ENCODE peak calls at places on chromosomes 6 and 20, in five cellular contexts. B is HL-60, C is lower lobe of right lung, D is AML-193, Q is IMR-90. Y is an unnamed sample.

GRCh38 chr20:62365814-62366369 is 1.2 kb downstream of the LAMA5 start:
- DNase-seq in D (no peak), B (no peak), C (peak; percentile 58), Q (no peak), Y (peak; percentile 50)

GRCh38 chr20:60011512-60012507 is 53.6 kb downstream of the CDH26 start:
- DNase-seq in D (no peak), Q (no peak), C (no peak), B (no peak), Y (peak; percentile 98)

GRCh38 chr6:97958143-97958542 is 675.1 kb upstream of the MMS22L start:
- DNase-seq in B (no peak), C (peak; percentile 28), Q (no peak), D (no peak), Y (no peak)

GRCh38 chr6:139402935-139403386 is 28.5 kb upstream of the CITED2 start:
- DNase-seq in D (no peak), B (no peak), Q (peak; percentile 93), C (no peak), Y (peak; percentile 87)

GRCh38 chr20:25310268-25310920 is 62.5 kb downstream of the PYGB start:
- DNase-seq in D (peak; percentile 49), B (peak; percentile 77), Q (peak; percentile 96), C (peak; percentile 58), Y (peak; percentile 96)

GRCh38 chr20:51985013-51985415 is 182.7 kb upstream of the SALL4 start:
- DNase-seq in D (no peak), B (no peak), C (no peak), Q (peak; percentile 96), Y (peak; percentile 72)

GRCh38 chr6:117918454-117918853 is 11.4 kb downstream of the SLC35F1 start:
- DNase-seq in D (no peak), C (no peak), Q (no peak), B (no peak), Y (no peak)

GRCh38 chr6:168452685-168453377 is 11.8 kb downstream of the SMOC2 start:
- DNase-seq in D (no peak), Q (no peak), C (no peak), B (no peak), Y (no peak)

GRCh38 chr6:139369568-139370046 is 4.8 kb downstream of the CITED2 start:
- DNase-seq in C (no peak), D (peak; percentile 95), B (peak; percentile 61), Q (peak; percentile 80), Y (peak; percentile 76)

GRCh38 chr6:4169028-4169789 is 33.8 kb upstream of the ECI2 start:
- DNase-seq in Q (peak; percentile 42), B (no peak), C (no peak), D (no peak), Y (no peak)

GRCh38 chr6:99330159-99330558 is 19.3 kb downstream of the FAXC start:
- DNase-seq in B (peak; percentile 62), Q (peak; percentile 79), D (peak; percentile 74), C (no peak), Y (peak; percentile 82)

GRCh38 chr20:49685809-49686208 is 27.9 kb downstream of the B4GALT5 start:
- DNase-seq in Q (peak; percentile 72), D (no peak), B (no peak), C (no peak), Y (peak; percentile 28)

GRCh38 chr6:69933239-69933638 is 66.9 kb downstream of the COL19A1 start:
- DNase-seq in Q (peak; percentile 4), C (no peak), D (no peak), B (no peak), Y (peak; percentile 18)

GRCh38 chr20:2865630-2866029 is 7.7 kb upstream of the PTPRA start:
- DNase-seq in Q (no peak), B (no peak), D (no peak), C (no peak), Y (no peak)

GRCh38 chr6:131629656-131630055 is 1.6 kb upstream of the MED23 start:
- DNase-seq in B (no peak), Q (no peak), D (no peak), C (no peak), Y (no peak)

GRCh38 chr6:104784884-104785283 is 74.8 kb downstream of the HACE1 start:
- DNase-seq in Q (peak; percentile 41), C (no peak), B (no peak), D (no peak), Y (peak; percentile 34)

GRCh38 chr20:1185781-1186334 is 1.1 kb upstream of the TMEM74B start:
- DNase-seq in B (peak; percentile 50), Q (peak; percentile 26), D (peak; percentile 6), C (peak; percentile 67), Y (peak; percentile 61)

GRCh38 chr6:14231546-14232280 is 114.1 kb downstream of the CD83 start:
- DNase-seq in D (no peak), Q (peak; percentile 46), B (no peak), C (no peak), Y (no peak)

GRCh38 chr20:38343107-38343797 is 3.0 kb upstream of the LBP start:
- DNase-seq in B (no peak), D (no peak), Q (peak; percentile 46), C (no peak), Y (no peak)

GRCh38 chr6:42745638-42746451 is at the start of gene TBCC:
- DNase-seq in C (peak; percentile 95), Q (peak; percentile 99), B (peak; percentile 98), D (peak; percentile 99), Y (peak; percentile 99)

GRCh38 chr6:63636516-63636968 is 940 bp downstream of the PHF3 start:
- DNase-seq in B (peak; percentile 47), Q (peak; percentile 19), D (peak; percentile 22), C (peak; percentile 72), Y (peak; percentile 47)

GRCh38 chr6:45591306-45591705 is 213.6 kb upstream of the SUPT3H start:
- DNase-seq in D (no peak), B (no peak), Q (peak; percentile 32), C (no peak), Y (no peak)

GRCh38 chr6:137707590-137708360 is 159.3 kb upstream of the TNFAIP3 start:
- DNase-seq in B (peak; percentile 81), D (peak; percentile 84), Q (peak; percentile 86), C (peak; percentile 60), Y (peak; percentile 84)

GRCh38 chr20:20184149-20184548 is 131.8 kb downstream of the CFAP61 start:
- DNase-seq in C (no peak), D (peak; percentile 23), B (peak; percentile 21), Q (no peak), Y (no peak)

GRCh38 chr20:58306421-58307261 is 2.9 kb upstream of the RAB22A start:
- DNase-seq in C (peak; percentile 71), Q (peak; percentile 76), D (peak; percentile 80), B (peak; percentile 79), Y (peak; percentile 69)

GRCh38 chr20:32159766-32160221 is 47.7 kb downstream of the PLAGL2 start:
- DNase-seq in Q (no peak), B (no peak), C (no peak), D (no peak), Y (no peak)

GRCh38 chr20:23565503-23566056 is 2.7 kb downstream of the CST9L start:
- DNase-seq in D (no peak), B (no peak), Q (no peak), C (no peak), Y (no peak)

GRCh38 chr6:47083586-47084047 is 41.5 kb upstream of the ADGRF1 start:
- DNase-seq in Q (peak; percentile 36), C (peak; percentile 89), B (no peak), D (peak; percentile 19), Y (peak; percentile 91)

GRCh38 chr20:45798935-45799642 is 7.3 kb downstream of the DNTTIP1 start:
- DNase-seq in B (peak; percentile 74), Q (peak; percentile 42), D (peak; percentile 60), C (peak; percentile 53), Y (peak; percentile 74)

GRCh38 chr6:44012078-44012493 is 115.2 kb downstream of the MRPL14 start:
- DNase-seq in B (peak; percentile 95), C (no peak), D (peak; percentile 95), Q (peak; percentile 99), Y (peak; percentile 61)

GRCh38 chr6:23841116-23841515 is 284.9 kb upstream of the NRSN1 start:
- DNase-seq in Q (no peak), D (no peak), C (no peak), B (no peak), Y (no peak)

GRCh38 chr6:29477923-29478450 is 9.8 kb downstream of the MAS1L start:
- DNase-seq in D (no peak), B (no peak), C (no peak), Q (no peak), Y (no peak)

GRCh38 chr6:168353041-168353440 is 33.5 kb upstream of the DACT2 start:
- DNase-seq in C (no peak), B (no peak), D (no peak), Q (no peak), Y (no peak)

GRCh38 chr6:17741507-17741906 is 34.8 kb upstream of the NUP153 start:
- DNase-seq in B (peak; percentile 34), Q (no peak), D (no peak), C (no peak), Y (peak; percentile 87)

GRCh38 chr20:12207875-12208274 is 290.2 kb downstream of the BTBD3 start:
- DNase-seq in D (peak; percentile 3), C (no peak), Q (peak; percentile 41), B (peak; percentile 10), Y (peak; percentile 0)